ENCODE peak calls at places on chromosomes 7 and 10, in four cellular contexts. One of them, this sample, is unnamed.

GRCh38 chr10:8331387-8331786 is 276.9 kb downstream of the GATA3 start:
- DNase-seq in right lobe of liver: no peak
- DNase-seq in cardiac fibroblast: no peak
- DNase-seq in IMR-90: no peak
- DNase-seq in this sample: no peak

GRCh38 chr10:10911471-10911921 is 106.2 kb upstream of the CELF2 start:
- DNase-seq in right lobe of liver: no peak
- DNase-seq in cardiac fibroblast: peak; percentile 87
- DNase-seq in IMR-90: peak; percentile 94
- DNase-seq in this sample: peak; percentile 88

GRCh38 chr7:149732111-149732561 is 41.3 kb downstream of the ZNF467 start:
- DNase-seq in IMR-90: no peak
- DNase-seq in cardiac fibroblast: no peak
- DNase-seq in right lobe of liver: no peak
- DNase-seq in this sample: no peak

GRCh38 chr7:138992052-138992531 is 10.9 kb upstream of the KIAA1549 start:
- DNase-seq in right lobe of liver: no peak
- DNase-seq in IMR-90: peak; percentile 77
- DNase-seq in cardiac fibroblast: peak; percentile 12
- DNase-seq in this sample: peak; percentile 98

GRCh38 chr10:77391605-77392235 is 245.9 kb downstream of the KCNMA1 start:
- DNase-seq in IMR-90: peak; percentile 87
- DNase-seq in right lobe of liver: no peak
- DNase-seq in cardiac fibroblast: peak; percentile 95
- DNase-seq in this sample: peak; percentile 87

GRCh38 chr7:129468087-129468486 is 33.9 kb downstream of the STRIP2 start:
- DNase-seq in cardiac fibroblast: peak; percentile 34
- DNase-seq in IMR-90: peak; percentile 75
- DNase-seq in right lobe of liver: no peak
- DNase-seq in this sample: peak; percentile 73

GRCh38 chr10:71494470-71494869 is 97.8 kb downstream of the CDH23 start:
- DNase-seq in cardiac fibroblast: no peak
- DNase-seq in IMR-90: no peak
- DNase-seq in right lobe of liver: no peak
- DNase-seq in this sample: no peak

GRCh38 chr10:89062861-89063260 is 72.3 kb downstream of the FAS start:
- DNase-seq in IMR-90: no peak
- DNase-seq in cardiac fibroblast: peak; percentile 57
- DNase-seq in right lobe of liver: no peak
- DNase-seq in this sample: no peak

GRCh38 chr7:38681882-38682281 is 50.7 kb upstream of the AMPH start:
- DNase-seq in IMR-90: peak; percentile 31
- DNase-seq in cardiac fibroblast: peak; percentile 29
- DNase-seq in right lobe of liver: no peak
- DNase-seq in this sample: peak; percentile 46

GRCh38 chr10:35025916-35026315 is 64.2 kb downstream of the CUL2 start:
- DNase-seq in right lobe of liver: no peak
- DNase-seq in cardiac fibroblast: peak; percentile 77
- DNase-seq in IMR-90: peak; percentile 78
- DNase-seq in this sample: peak; percentile 54

GRCh38 chr10:130357951-130358350 is 221.8 kb downstream of the GLRX3 start:
- DNase-seq in cardiac fibroblast: no peak
- DNase-seq in IMR-90: no peak
- DNase-seq in right lobe of liver: no peak
- DNase-seq in this sample: no peak

GRCh38 chr10:16258476-16259040 is 178.3 kb upstream of the PTER start:
- DNase-seq in right lobe of liver: no peak
- DNase-seq in cardiac fibroblast: no peak
- DNase-seq in IMR-90: no peak
- DNase-seq in this sample: no peak

GRCh38 chr10:61888744-61889143 is 12.8 kb upstream of the ARID5B start:
- DNase-seq in IMR-90: peak; percentile 75
- DNase-seq in cardiac fibroblast: peak; percentile 36
- DNase-seq in right lobe of liver: no peak
- DNase-seq in this sample: peak; percentile 44

GRCh38 chr7:70040971-70041766 is 442.9 kb downstream of the AUTS2 start:
- DNase-seq in right lobe of liver: no peak
- DNase-seq in cardiac fibroblast: peak; percentile 17
- DNase-seq in IMR-90: no peak
- DNase-seq in this sample: peak; percentile 48

DNA sequence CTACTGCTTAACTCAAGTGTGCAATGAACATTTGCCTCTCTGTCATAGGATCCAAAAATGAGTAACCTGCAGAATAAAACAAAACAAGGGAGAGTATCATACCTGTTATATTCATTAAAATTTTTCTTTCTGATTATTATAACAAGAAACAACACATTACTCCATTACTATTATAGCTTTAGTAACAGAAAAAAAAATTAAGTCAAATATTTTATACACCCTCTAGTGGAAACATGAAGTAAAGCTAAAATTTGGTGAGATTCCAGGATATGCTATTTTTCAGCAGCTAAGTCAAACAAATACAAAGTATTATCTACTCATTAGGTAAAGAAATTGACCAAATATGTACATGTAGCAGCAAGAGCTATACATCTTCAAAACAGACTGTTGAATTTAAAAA is 56.3 kb downstream of the PDZD8 start:
- DNase-seq in right lobe of liver: no peak
- DNase-seq in IMR-90: peak; percentile 35
- DNase-seq in cardiac fibroblast: peak; percentile 29
- DNase-seq in this sample: peak; percentile 12
- TF ChIP-seq CTCF in right lobe of liver: peak; percentile 43
- TF ChIP-seq CTCF in IMR-90: peak; percentile 36
- TF ChIP-seq CTCF in cardiac fibroblast: peak; percentile 28
- TF ChIP-seq CTCF in this sample: peak; percentile 59

DNA sequence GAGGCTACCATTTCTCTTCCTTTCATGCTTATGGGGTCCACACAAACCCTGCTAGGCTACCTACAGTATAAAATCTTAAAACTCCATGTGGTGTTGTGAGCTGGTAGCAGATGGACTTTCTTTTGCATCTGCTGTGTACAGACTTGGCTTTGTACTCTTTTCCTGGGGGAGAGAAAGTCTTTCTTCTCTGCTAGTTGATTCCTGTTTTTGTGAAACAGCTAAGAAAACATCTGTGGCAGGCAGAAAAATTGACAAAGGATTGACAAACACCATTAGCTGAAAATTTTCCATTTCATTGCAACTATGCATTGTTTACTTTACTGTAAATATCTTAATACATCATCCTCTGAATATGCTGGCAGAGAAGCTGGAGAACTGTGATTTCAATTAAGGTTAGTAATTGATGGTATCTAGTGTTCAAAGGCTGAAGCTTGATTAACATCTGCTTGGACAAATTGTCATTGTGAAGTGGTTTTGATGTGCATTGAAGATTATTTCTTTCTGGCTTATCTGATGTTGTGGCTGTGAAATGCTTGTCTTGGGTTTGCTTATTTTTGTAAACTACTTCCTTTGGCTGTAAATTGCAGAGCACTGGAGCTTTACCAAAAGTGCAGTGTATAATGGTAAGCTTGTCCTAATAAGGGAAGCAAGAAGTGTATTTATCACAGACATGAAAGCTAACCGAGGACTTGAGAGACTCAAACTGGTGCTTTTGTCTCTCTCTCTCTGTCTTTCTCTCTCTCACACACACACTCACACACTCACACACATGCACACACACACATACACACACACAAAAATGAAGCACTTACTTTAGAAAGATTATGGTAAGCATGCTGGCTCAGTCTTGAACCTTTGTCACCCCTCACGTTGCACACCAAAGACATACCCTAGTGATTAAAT is at the start of gene FOXP2:
- DNase-seq in cardiac fibroblast: peak; percentile 3
- DNase-seq in IMR-90: peak; percentile 48
- DNase-seq in right lobe of liver: no peak
- DNase-seq in this sample: peak; percentile 30
- H3K4me3 ChIP-seq in cardiac fibroblast: peak within 1 kb of the TSS; percentile 22
- H3K4me3 ChIP-seq in IMR-90: peak within 1 kb of the TSS; percentile 9
- H3K4me3 ChIP-seq in right lobe of liver: peak within 1 kb of the TSS; percentile 52
- H3K4me3 ChIP-seq in this sample: peak within 1 kb of the TSS; percentile 39

GRCh38 chr10:109984013-109984412 is 23.8 kb upstream of the ADD3 start:
- DNase-seq in right lobe of liver: no peak
- DNase-seq in cardiac fibroblast: no peak
- DNase-seq in IMR-90: no peak
- DNase-seq in this sample: no peak

GRCh38 chr10:109982123-109982522 is 25.7 kb upstream of the ADD3 start:
- DNase-seq in right lobe of liver: no peak
- DNase-seq in IMR-90: no peak
- DNase-seq in cardiac fibroblast: no peak
- DNase-seq in this sample: peak; percentile 34

GRCh38 chr10:109979215-109979614 is 28.6 kb upstream of the ADD3 start:
- DNase-seq in IMR-90: no peak
- DNase-seq in cardiac fibroblast: no peak
- DNase-seq in right lobe of liver: no peak
- DNase-seq in this sample: no peak

GRCh38 chr10:109981641-109982040 is 26.1 kb upstream of the ADD3 start:
- DNase-seq in IMR-90: no peak
- DNase-seq in cardiac fibroblast: peak; percentile 59
- DNase-seq in right lobe of liver: no peak
- DNase-seq in this sample: peak; percentile 71

DNA sequence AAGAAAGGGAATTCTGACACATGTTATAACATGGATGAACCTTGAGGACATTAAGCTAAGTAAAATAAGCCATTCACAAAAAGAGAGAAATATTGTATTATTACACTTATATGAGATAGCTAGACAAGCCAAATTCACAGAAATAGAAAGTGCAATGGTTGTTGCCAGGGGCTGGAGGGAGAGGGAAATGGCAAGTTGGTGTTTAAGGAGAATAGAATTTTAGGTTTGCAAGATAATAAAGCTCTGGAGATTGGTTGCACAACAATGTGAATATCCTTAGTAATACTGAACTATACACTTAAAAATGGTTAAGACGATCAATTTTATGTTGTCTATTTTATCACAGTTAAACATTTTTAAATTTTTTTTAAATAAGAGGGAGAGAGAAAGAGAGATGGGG is 25.0 kb upstream of the ADD3 start:
- DNase-seq in IMR-90: no peak
- DNase-seq in right lobe of liver: no peak
- DNase-seq in cardiac fibroblast: no peak
- DNase-seq in this sample: no peak
- TF ChIP-seq CTCF in IMR-90: no peak
- TF ChIP-seq CTCF in right lobe of liver: no peak
- TF ChIP-seq CTCF in cardiac fibroblast: no peak
- TF ChIP-seq CTCF in this sample: no peak

DNA sequence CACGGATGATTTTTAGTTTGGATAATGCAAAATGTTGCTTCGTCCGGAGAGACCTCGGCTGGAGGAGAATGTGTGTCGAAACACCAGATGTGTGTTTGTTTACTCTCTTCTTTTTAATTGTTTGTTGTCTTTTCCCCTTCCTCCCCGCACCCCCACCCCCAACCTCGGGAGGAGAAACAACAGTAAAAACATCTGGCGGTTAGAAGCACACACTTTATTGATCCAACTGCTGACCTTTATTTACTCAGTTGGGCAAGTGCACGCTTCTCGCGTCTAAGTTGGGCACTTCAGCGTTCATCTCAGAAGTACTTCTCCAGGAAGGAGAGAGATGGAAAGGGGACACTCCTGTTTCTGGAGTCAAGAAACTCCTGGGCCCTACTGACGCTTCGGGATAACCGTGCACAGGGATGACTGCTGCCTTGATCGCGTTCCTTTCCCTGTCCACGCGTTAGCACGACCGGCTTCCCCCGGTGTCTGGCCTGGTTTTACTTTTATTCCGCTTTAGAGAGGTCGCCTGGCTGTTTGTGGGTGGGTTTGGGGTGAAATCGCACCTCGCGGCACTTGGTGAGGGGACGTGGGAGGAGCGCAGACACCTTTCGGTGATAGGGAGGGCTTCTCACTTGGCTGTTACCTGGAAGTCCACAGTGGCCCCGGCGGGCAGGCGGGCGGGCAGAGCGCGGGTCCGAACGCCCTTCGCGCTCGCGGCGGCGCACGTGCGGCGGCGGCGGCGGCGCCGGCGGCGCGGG is 168.3 kb upstream of the PPP1R3A start:
- DNase-seq in cardiac fibroblast: peak; percentile 25
- DNase-seq in right lobe of liver: peak; percentile 64
- DNase-seq in IMR-90: peak; percentile 19
- DNase-seq in this sample: peak; percentile 34
- H3K4me3 ChIP-seq in cardiac fibroblast: peak overlapping the region; percentile 60
- H3K4me3 ChIP-seq in right lobe of liver: peak overlapping the region; percentile 66
- H3K4me3 ChIP-seq in IMR-90: peak overlapping the region; percentile 66
- H3K4me3 ChIP-seq in this sample: peak overlapping the region; percentile 74

DNA sequence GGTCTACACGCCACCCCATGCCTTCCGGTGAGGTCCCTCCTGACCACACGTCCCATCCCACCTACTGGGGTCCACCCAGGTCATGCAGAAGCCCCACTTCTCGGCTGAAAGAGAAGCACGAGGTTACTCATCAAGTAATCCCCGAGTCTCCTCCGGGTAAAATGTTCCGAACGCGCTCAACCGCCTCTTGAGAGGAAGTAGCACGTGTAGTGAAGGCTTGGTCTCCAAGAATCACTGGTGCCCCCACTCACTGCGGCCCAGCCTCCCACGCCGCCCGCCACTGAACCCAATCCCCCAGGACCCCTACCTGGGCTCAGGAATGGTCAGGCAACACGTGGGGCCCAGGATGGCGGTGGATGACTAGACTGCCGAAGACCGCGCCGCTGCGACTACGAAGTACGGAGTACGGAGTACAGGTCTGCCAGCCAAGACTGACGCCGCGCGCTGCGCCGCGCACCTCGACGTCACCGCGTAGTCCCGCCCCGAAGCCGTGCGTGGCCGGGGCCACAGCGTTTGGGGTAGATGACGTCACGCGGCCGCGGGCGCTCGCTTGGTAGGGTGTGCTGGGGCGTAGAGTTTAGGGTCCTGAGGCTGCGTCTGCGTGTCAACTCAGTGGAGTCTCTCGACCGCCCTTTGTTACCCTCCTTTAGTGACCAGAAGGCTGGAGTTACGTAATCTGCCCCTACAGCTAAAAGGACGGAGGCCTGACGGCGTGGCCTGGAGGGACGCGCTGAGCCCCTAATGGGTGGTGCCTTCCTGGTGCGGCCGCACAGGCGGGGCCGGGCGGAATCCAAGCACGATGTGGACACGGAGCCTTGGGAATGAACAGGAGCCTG is 7.6 kb upstream of the MYO1G start:
- DNase-seq in IMR-90: peak; percentile 95
- DNase-seq in cardiac fibroblast: peak; percentile 95
- DNase-seq in right lobe of liver: peak; percentile 96
- DNase-seq in this sample: peak; percentile 90
- TF ChIP-seq CTCF in IMR-90: no peak
- TF ChIP-seq CTCF in cardiac fibroblast: no peak
- TF ChIP-seq CTCF in right lobe of liver: no peak
- TF ChIP-seq CTCF in this sample: no peak